ENCODE peak calls at places on chromosomes 5 and 9, in five cellular contexts. One of them, this sample, is unnamed.

GRCh38 chr5:171946382-171946781 is 60.1 kb downstream of the FBXW11 start:
- DNase-seq in amniotic stem cell: no peak
- DNase-seq in non-pigmented ciliary epithelial cell: no peak
- DNase-seq in mesendoderm: peak; percentile 82
- DNase-seq in SK-N-MC: no peak
- DNase-seq in this sample: no peak

GRCh38 chr9:121353246-121353975 is 16.6 kb downstream of the STOM start:
- DNase-seq in amniotic stem cell: no peak
- DNase-seq in non-pigmented ciliary epithelial cell: no peak
- DNase-seq in mesendoderm: no peak
- DNase-seq in SK-N-MC: no peak
- DNase-seq in this sample: no peak

GRCh38 chr5:350355-350754 is 28.8 kb downstream of the AHRR start:
- DNase-seq in amniotic stem cell: no peak
- DNase-seq in non-pigmented ciliary epithelial cell: no peak
- DNase-seq in mesendoderm: peak; percentile 37
- DNase-seq in SK-N-MC: no peak
- DNase-seq in this sample: no peak

GRCh38 chr9:22307013-22307711 is 139.5 kb upstream of the DMRTA1 start:
- DNase-seq in amniotic stem cell: peak; percentile 74
- DNase-seq in non-pigmented ciliary epithelial cell: peak; percentile 42
- DNase-seq in mesendoderm: peak; percentile 83
- DNase-seq in SK-N-MC: peak; percentile 42
- DNase-seq in this sample: peak; percentile 22

GRCh38 chr5:73684691-73685090 is 58.7 kb downstream of the ARHGEF28 start:
- DNase-seq in amniotic stem cell: no peak
- DNase-seq in non-pigmented ciliary epithelial cell: no peak
- DNase-seq in mesendoderm: no peak
- DNase-seq in SK-N-MC: no peak
- DNase-seq in this sample: no peak

GRCh38 chr5:78235289-78235688 is 59.2 kb downstream of the AP3B1 start:
- DNase-seq in amniotic stem cell: no peak
- DNase-seq in non-pigmented ciliary epithelial cell: no peak
- DNase-seq in mesendoderm: no peak
- DNase-seq in SK-N-MC: no peak
- DNase-seq in this sample: no peak

GRCh38 chr9:35538361-35539234 is 48.7 kb downstream of the RUSC2 start:
- DNase-seq in amniotic stem cell: no peak
- DNase-seq in non-pigmented ciliary epithelial cell: no peak
- DNase-seq in mesendoderm: peak; percentile 91
- DNase-seq in SK-N-MC: peak; percentile 20
- DNase-seq in this sample: no peak

GRCh38 chr9:132773764-132774339 is 103.6 kb downstream of the GTF3C4 start:
- DNase-seq in amniotic stem cell: no peak
- DNase-seq in non-pigmented ciliary epithelial cell: no peak
- DNase-seq in mesendoderm: no peak
- DNase-seq in SK-N-MC: no peak
- DNase-seq in this sample: no peak

GRCh38 chr5:98781520-98781919 is 8.1 kb downstream of the RGMB start:
- DNase-seq in amniotic stem cell: no peak
- DNase-seq in non-pigmented ciliary epithelial cell: no peak
- DNase-seq in mesendoderm: no peak
- DNase-seq in SK-N-MC: no peak
- DNase-seq in this sample: no peak

GRCh38 chr5:170745481-170746061 is 38.0 kb upstream of the GABRP start:
- DNase-seq in amniotic stem cell: no peak
- DNase-seq in non-pigmented ciliary epithelial cell: no peak
- DNase-seq in mesendoderm: peak; percentile 93
- DNase-seq in SK-N-MC: no peak
- DNase-seq in this sample: no peak

GRCh38 chr5:73419414-73420390 is 28.9 kb downstream of the FOXD1 start:
- DNase-seq in amniotic stem cell: no peak
- DNase-seq in non-pigmented ciliary epithelial cell: no peak
- DNase-seq in mesendoderm: peak; percentile 70
- DNase-seq in SK-N-MC: no peak
- DNase-seq in this sample: no peak

GRCh38 chr9:120650352-120650751 is 63.9 kb downstream of the MEGF9 start:
- DNase-seq in amniotic stem cell: no peak
- DNase-seq in non-pigmented ciliary epithelial cell: no peak
- DNase-seq in mesendoderm: no peak
- DNase-seq in SK-N-MC: no peak
- DNase-seq in this sample: no peak

GRCh38 chr5:8362507-8362906 is 493.6 kb downstream of the MTRR start:
- DNase-seq in amniotic stem cell: no peak
- DNase-seq in non-pigmented ciliary epithelial cell: no peak
- DNase-seq in mesendoderm: no peak
- DNase-seq in SK-N-MC: no peak
- DNase-seq in this sample: no peak

GRCh38 chr9:78150312-78150982 is 85.4 kb upstream of the CEP78 start:
- DNase-seq in amniotic stem cell: no peak
- DNase-seq in non-pigmented ciliary epithelial cell: no peak
- DNase-seq in mesendoderm: no peak
- DNase-seq in SK-N-MC: no peak
- DNase-seq in this sample: no peak

GRCh38 chr5:1021136-1021968 is 12.8 kb downstream of the NKD2 start:
- DNase-seq in amniotic stem cell: no peak
- DNase-seq in non-pigmented ciliary epithelial cell: no peak
- DNase-seq in mesendoderm: peak; percentile 40
- DNase-seq in SK-N-MC: no peak
- DNase-seq in this sample: no peak

GRCh38 chr5:32627219-32627880 is 42.0 kb downstream of the SUB1 start:
- DNase-seq in amniotic stem cell: no peak
- DNase-seq in non-pigmented ciliary epithelial cell: no peak
- DNase-seq in mesendoderm: no peak
- DNase-seq in SK-N-MC: no peak
- DNase-seq in this sample: no peak

GRCh38 chr5:126972062-126972895 is 58.1 kb downstream of the MARCHF3 start:
- DNase-seq in amniotic stem cell: no peak
- DNase-seq in non-pigmented ciliary epithelial cell: no peak
- DNase-seq in mesendoderm: peak; percentile 66
- DNase-seq in SK-N-MC: no peak
- DNase-seq in this sample: no peak

GRCh38 chr5:5826911-5827310 is 404.4 kb downstream of the ICE1 start:
- DNase-seq in amniotic stem cell: no peak
- DNase-seq in non-pigmented ciliary epithelial cell: no peak
- DNase-seq in mesendoderm: peak; percentile 18
- DNase-seq in SK-N-MC: no peak
- DNase-seq in this sample: no peak

GRCh38 chr5:42811591-42812392 is at the start of gene SELENOP:
- DNase-seq in amniotic stem cell: no peak
- DNase-seq in non-pigmented ciliary epithelial cell: no peak
- DNase-seq in mesendoderm: peak; percentile 87
- DNase-seq in SK-N-MC: peak; percentile 90
- DNase-seq in this sample: peak; percentile 14

GRCh38 chr5:172795401-172795977 is 24.5 kb upstream of the DUSP1 start:
- DNase-seq in amniotic stem cell: peak; percentile 39
- DNase-seq in non-pigmented ciliary epithelial cell: peak; percentile 75
- DNase-seq in mesendoderm: peak; percentile 60
- DNase-seq in SK-N-MC: no peak
- DNase-seq in this sample: no peak

GRCh38 chr9:110259566-110259965 is 3.3 kb upstream of the TXN start:
- DNase-seq in amniotic stem cell: no peak
- DNase-seq in non-pigmented ciliary epithelial cell: no peak
- DNase-seq in mesendoderm: no peak
- DNase-seq in SK-N-MC: no peak
- DNase-seq in this sample: no peak

GRCh38 chr9:74236857-74237256 is 260.3 kb upstream of the RORB start:
- DNase-seq in amniotic stem cell: no peak
- DNase-seq in non-pigmented ciliary epithelial cell: no peak
- DNase-seq in mesendoderm: no peak
- DNase-seq in SK-N-MC: no peak
- DNase-seq in this sample: no peak

GRCh38 chr9:36789886-36790285 is 217.2 kb downstream of the MELK start:
- DNase-seq in amniotic stem cell: no peak
- DNase-seq in non-pigmented ciliary epithelial cell: no peak
- DNase-seq in mesendoderm: no peak
- DNase-seq in SK-N-MC: no peak
- DNase-seq in this sample: no peak

This sample was measured in epithelial cell of prostate.